ENCODE peak calls at places on chromosomes 4 and X, in five cellular contexts. One of them, this sample, is unnamed.

GRCh38 chr4:53688186-53688790 is 97.0 kb upstream of the LNX1 start:
- DNase-seq in B cell: no peak
- DNase-seq in glutamatergic neuron: no peak
- DNase-seq in nephron progenitor cell: no peak
- DNase-seq in left lung: no peak
- DNase-seq in this sample: peak

GRCh38 chr4:106268731-106269272 is 47.2 kb downstream of the TBCK start:
- DNase-seq in nephron progenitor cell: no peak
- DNase-seq in B cell: no peak
- DNase-seq in left lung: no peak
- DNase-seq in glutamatergic neuron: no peak
- DNase-seq in this sample: no peak

GRCh38 chr4:29540439-29541102 is 1179.6 kb upstream of the PCDH7 start:
- DNase-seq in B cell: no peak
- DNase-seq in glutamatergic neuron: no peak
- DNase-seq in left lung: no peak
- DNase-seq in nephron progenitor cell: no peak
- DNase-seq in this sample: no peak

GRCh38 chrX:85112270-85112669 is 108.6 kb downstream of the APOOL start:
- DNase-seq in B cell: no peak
- DNase-seq in nephron progenitor cell: no peak
- DNase-seq in left lung: no peak
- DNase-seq in glutamatergic neuron: no peak
- DNase-seq in this sample: no peak

GRCh38 chr4:122854860-122855259 is 28.2 kb downstream of the FGF2 start:
- DNase-seq in B cell: no peak
- DNase-seq in glutamatergic neuron: no peak
- DNase-seq in left lung: no peak
- DNase-seq in nephron progenitor cell: no peak
- DNase-seq in this sample: no peak

GRCh38 chr4:157290622-157291021 is 70.1 kb downstream of the GRIA2 start:
- DNase-seq in B cell: no peak
- DNase-seq in glutamatergic neuron: no peak
- DNase-seq in nephron progenitor cell: no peak
- DNase-seq in left lung: no peak
- DNase-seq in this sample: no peak

GRCh38 chrX:110173192-110174175 is 144.4 kb downstream of the AMMECR1 start:
- DNase-seq in left lung: no peak
- DNase-seq in glutamatergic neuron: no peak
- DNase-seq in B cell: no peak
- DNase-seq in nephron progenitor cell: no peak
- DNase-seq in this sample: no peak

GRCh38 chrX:47266643-47267042 is 33.8 kb downstream of the USP11 start:
- DNase-seq in nephron progenitor cell: no peak
- DNase-seq in glutamatergic neuron: no peak
- DNase-seq in left lung: no peak
- DNase-seq in B cell: no peak
- DNase-seq in this sample: no peak

GRCh38 chrX:44949125-44949524 is 76.1 kb downstream of the KDM6A start:
- DNase-seq in B cell: no peak
- DNase-seq in nephron progenitor cell: no peak
- DNase-seq in left lung: no peak
- DNase-seq in glutamatergic neuron: no peak
- DNase-seq in this sample: no peak

GRCh38 chr4:84291984-84292383 is 207.1 kb downstream of the NKX6-1 start:
- DNase-seq in glutamatergic neuron: no peak
- DNase-seq in nephron progenitor cell: no peak
- DNase-seq in B cell: no peak
- DNase-seq in left lung: no peak
- DNase-seq in this sample: no peak

GRCh38 chrX:151679798-151680427 is 15.3 kb upstream of the PRRG3 start:
- DNase-seq in left lung: no peak
- DNase-seq in B cell: no peak
- DNase-seq in nephron progenitor cell: no peak
- DNase-seq in glutamatergic neuron: no peak
- DNase-seq in this sample: no peak

GRCh38 chr4:13534344-13535063 is 9.8 kb downstream of the NKX3-2 start:
- DNase-seq in glutamatergic neuron: no peak
- DNase-seq in B cell: peak
- DNase-seq in left lung: peak
- DNase-seq in nephron progenitor cell: no peak
- DNase-seq in this sample: no peak

GRCh38 chrX:48715066-48715465 is 18.5 kb downstream of the SUV39H1 start:
- DNase-seq in glutamatergic neuron: no peak
- DNase-seq in B cell: no peak
- DNase-seq in left lung: no peak
- DNase-seq in nephron progenitor cell: no peak
- DNase-seq in this sample: no peak

GRCh38 chr4:136495076-136495475 is 1037.2 kb downstream of the PCDH18 start:
- DNase-seq in nephron progenitor cell: no peak
- DNase-seq in glutamatergic neuron: no peak
- DNase-seq in left lung: no peak
- DNase-seq in B cell: no peak
- DNase-seq in this sample: no peak

GRCh38 chrX:78333521-78333920 is 6.1 kb upstream of the CYSLTR1 start:
- DNase-seq in left lung: no peak
- DNase-seq in glutamatergic neuron: no peak
- DNase-seq in nephron progenitor cell: no peak
- DNase-seq in B cell: peak
- DNase-seq in this sample: peak

GRCh38 chr4:39933689-39934590 is 43.8 kb downstream of the PDS5A start:
- DNase-seq in glutamatergic neuron: no peak
- DNase-seq in nephron progenitor cell: no peak
- DNase-seq in B cell: no peak
- DNase-seq in left lung: no peak
- DNase-seq in this sample: no peak

GRCh38 chr4:155742310-155743015 is 16.4 kb upstream of the GUCY1B1 start:
- DNase-seq in B cell: no peak
- DNase-seq in glutamatergic neuron: no peak
- DNase-seq in left lung: no peak
- DNase-seq in nephron progenitor cell: no peak
- DNase-seq in this sample: no peak

GRCh38 chr4:47340914-47341313 is 122.6 kb downstream of the COMMD8 start:
- DNase-seq in nephron progenitor cell: no peak
- DNase-seq in B cell: no peak
- DNase-seq in glutamatergic neuron: no peak
- DNase-seq in left lung: no peak
- DNase-seq in this sample: no peak

GRCh38 chr4:6043843-6044242 is 25.6 kb upstream of the C4orf50 start:
- DNase-seq in nephron progenitor cell: no peak
- DNase-seq in left lung: no peak
- DNase-seq in B cell: no peak
- DNase-seq in glutamatergic neuron: no peak
- DNase-seq in this sample: no peak

GRCh38 chr4:3464911-3465697 is 2.0 kb downstream of the DOK7 start:
- DNase-seq in glutamatergic neuron: peak
- DNase-seq in nephron progenitor cell: no peak
- DNase-seq in B cell: no peak
- DNase-seq in left lung: peak
- DNase-seq in this sample: no peak

GRCh38 chr4:3466691-3467600 is 3.8 kb downstream of the DOK7 start:
- DNase-seq in left lung: peak
- DNase-seq in nephron progenitor cell: peak
- DNase-seq in glutamatergic neuron: peak
- DNase-seq in B cell: no peak
- DNase-seq in this sample: no peak

GRCh38 chr4:3464349-3464905 is 1.3 kb downstream of the DOK7 start:
- DNase-seq in glutamatergic neuron: peak
- DNase-seq in nephron progenitor cell: no peak
- DNase-seq in B cell: no peak
- DNase-seq in left lung: peak
- DNase-seq in this sample: no peak

GRCh38 chr4:3467601-3468031 is 4.5 kb downstream of the DOK7 start:
- DNase-seq in B cell: no peak
- DNase-seq in left lung: peak
- DNase-seq in nephron progenitor cell: no peak
- DNase-seq in glutamatergic neuron: peak
- DNase-seq in this sample: no peak

DNA sequence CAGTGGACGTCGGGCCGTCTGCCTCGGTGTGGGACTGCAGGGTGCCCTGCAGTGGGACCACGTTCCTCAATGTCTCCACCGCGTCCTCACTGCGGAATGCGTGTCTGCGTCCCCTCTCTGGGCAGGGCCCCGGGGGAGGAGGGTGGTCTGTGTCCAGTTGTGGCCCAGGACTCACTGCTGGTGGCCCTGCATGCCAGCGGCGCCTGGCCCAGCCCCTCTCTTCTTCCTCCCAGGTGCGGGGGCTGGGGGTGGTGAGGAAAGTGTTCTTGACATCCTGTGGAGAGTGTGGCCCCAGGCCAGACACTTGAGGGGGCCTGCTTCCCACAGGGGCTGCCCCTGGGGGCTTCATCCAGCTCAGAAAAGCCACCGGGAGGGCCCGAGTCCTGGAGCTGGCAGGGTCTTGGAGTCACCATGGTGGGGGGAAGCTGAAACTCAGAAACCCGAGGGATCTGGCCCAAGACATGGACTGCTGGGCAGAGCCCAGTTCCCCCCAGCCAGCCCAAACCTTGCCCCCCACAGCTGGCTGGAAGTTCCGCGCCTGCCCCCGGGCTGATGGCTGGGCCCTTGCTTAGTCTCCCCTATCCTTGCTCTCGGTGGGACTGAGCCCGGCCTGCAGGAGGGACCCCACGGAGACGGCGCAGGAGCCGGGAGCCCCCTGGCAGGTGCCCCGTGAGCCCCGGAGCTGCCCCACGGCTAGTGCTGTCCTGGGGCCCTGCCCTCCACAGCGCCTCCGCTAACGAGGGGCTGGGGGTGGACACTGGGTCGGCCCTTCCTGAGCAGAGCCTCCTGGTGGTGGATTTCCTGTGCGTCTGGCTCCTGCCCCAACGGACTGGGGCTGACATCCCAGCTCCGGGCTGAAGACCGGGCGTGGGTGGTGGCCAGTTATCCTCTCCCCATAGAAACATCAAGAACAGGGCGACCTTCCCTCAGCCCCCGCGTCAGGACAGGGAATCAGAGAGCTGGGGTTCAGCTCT is 2.9 kb downstream of the DOK7 start:
- DNase-seq in left lung: peak
- DNase-seq in B cell: no peak
- DNase-seq in glutamatergic neuron: peak
- DNase-seq in nephron progenitor cell: peak
- DNase-seq in this sample: no peak
- TF ChIP-seq CTCF in left lung: no peak
- TF ChIP-seq CTCF in B cell: no peak
- TF ChIP-seq CTCF in glutamatergic neuron: peak
- TF ChIP-seq CTCF in nephron progenitor cell: peak
- TF ChIP-seq CTCF in this sample: no peak

GRCh38 chr4:74946196-74946595 is 13.3 kb downstream of the PARM1 start:
- DNase-seq in left lung: no peak
- DNase-seq in B cell: no peak
- DNase-seq in nephron progenitor cell: no peak
- DNase-seq in glutamatergic neuron: no peak
- DNase-seq in this sample: no peak

GRCh38 chr4:74944354-74944793 is 11.5 kb downstream of the PARM1 start:
- DNase-seq in B cell: no peak
- DNase-seq in nephron progenitor cell: no peak
- DNase-seq in left lung: no peak
- DNase-seq in glutamatergic neuron: no peak
- DNase-seq in this sample: no peak

GRCh38 chr4:74947798-74948197 is 14.9 kb downstream of the PARM1 start:
- DNase-seq in B cell: no peak
- DNase-seq in glutamatergic neuron: no peak
- DNase-seq in nephron progenitor cell: no peak
- DNase-seq in left lung: no peak
- DNase-seq in this sample: no peak

GRCh38 chr4:74942918-74943253 is 10.0 kb downstream of the PARM1 start:
- DNase-seq in left lung: no peak
- DNase-seq in B cell: no peak
- DNase-seq in glutamatergic neuron: no peak
- DNase-seq in nephron progenitor cell: no peak
- DNase-seq in this sample: no peak

DNA sequence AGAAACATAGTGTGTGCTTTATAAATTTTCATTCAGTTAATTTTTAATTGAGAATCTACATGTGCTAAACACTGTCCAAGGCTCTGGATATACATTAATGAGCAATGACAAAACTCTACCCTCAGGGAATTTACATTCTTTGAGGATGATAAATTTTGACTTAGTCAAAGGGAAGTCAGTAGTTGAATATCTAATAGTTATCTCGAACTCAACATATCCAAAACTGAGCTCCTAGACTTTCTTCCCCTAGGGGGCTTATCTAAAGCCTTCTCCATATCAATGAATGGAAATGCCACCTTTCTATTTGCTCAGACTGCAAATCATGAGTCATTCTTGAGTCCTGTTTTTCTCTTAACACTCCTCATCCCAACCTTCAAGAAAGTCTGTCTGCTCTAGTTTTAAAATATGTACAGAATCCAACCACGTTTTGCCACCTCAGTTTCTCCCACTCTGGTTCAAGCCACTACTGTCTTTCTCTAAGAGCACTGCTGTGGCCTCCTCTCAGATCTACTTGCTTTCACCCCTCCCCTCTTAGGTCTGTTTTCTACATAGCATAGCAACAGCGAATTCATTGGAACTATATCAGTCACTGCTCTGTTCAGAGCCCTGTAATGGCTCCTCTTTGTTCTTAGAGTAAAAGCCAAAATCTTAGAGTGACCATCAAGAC is 9.5 kb downstream of the PARM1 start:
- DNase-seq in nephron progenitor cell: no peak
- DNase-seq in B cell: no peak
- DNase-seq in left lung: no peak
- DNase-seq in glutamatergic neuron: no peak
- DNase-seq in this sample: no peak
- TF ChIP-seq CTCF in nephron progenitor cell: no peak
- TF ChIP-seq CTCF in B cell: no peak
- TF ChIP-seq CTCF in left lung: no peak
- TF ChIP-seq CTCF in glutamatergic neuron: no peak
- TF ChIP-seq CTCF in this sample: no peak

DNA sequence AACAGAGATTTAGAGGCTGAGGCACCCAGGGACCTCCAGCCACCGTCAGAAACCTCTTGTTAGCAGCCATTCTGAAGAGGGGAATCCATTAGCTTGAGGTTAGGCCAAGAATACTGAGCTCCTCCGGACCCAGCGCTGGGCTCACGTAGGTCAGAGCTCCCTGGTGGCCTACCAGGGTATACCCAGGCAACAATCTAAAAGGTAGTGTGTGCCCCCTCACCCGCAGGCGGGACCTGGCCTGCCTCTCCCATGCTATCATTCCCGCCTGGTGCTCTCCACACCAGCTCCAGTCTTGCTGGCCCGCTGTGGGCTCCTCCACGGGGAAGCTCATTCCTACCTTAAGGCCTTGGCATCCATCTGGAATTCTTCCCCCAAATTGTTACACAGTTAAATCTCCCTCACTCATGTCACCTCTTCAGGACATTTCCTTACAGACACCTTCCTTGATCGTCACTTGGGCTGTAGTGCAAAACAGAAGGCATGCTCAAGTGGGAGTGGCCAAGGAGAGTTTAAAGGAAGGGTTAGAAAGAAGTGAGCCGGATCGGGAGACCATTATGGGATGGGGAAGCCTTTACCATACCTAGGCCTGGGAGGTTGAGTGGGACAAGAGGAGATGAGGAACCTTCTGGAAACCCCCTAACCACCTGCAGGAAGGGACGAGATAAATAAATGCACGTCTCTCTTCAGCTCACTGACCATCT is 102.5 kb downstream of the UCHL1 start:
- DNase-seq in nephron progenitor cell: peak
- DNase-seq in left lung: no peak
- DNase-seq in glutamatergic neuron: peak
- DNase-seq in B cell: no peak
- DNase-seq in this sample: no peak
- TF ChIP-seq CTCF in nephron progenitor cell: peak
- TF ChIP-seq CTCF in left lung: no peak
- TF ChIP-seq CTCF in glutamatergic neuron: peak
- TF ChIP-seq CTCF in B cell: no peak
- TF ChIP-seq CTCF in this sample: no peak

GRCh38 chrX:24294619-24295018 is 19.2 kb downstream of the SUPT20HL2 start:
- DNase-seq in nephron progenitor cell: peak
- DNase-seq in left lung: no peak
- DNase-seq in B cell: no peak
- DNase-seq in glutamatergic neuron: peak
- DNase-seq in this sample: no peak
- TF ChIP-seq CTCF in nephron progenitor cell: no peak
- TF ChIP-seq CTCF in left lung: no peak
- TF ChIP-seq CTCF in B cell: no peak
- TF ChIP-seq CTCF in glutamatergic neuron: no peak
- TF ChIP-seq CTCF in this sample: no peak

This sample was measured in GM10248.